ENCODE peak calls at places on chromosomes 6 and 20, in four cellular contexts. Q, B, A and Y are unnamed samples. For H3K36me3, the result is how much of the 10 kb centered on the place peaks cover.

GRCh38 chr6:48098923-48099322 is 12.1 kb downstream of the PTCHD4 start:
- DNase-seq in Q (no peak), B (peak), A (no peak), Y (no peak)

GRCh38 chr6:127342296-127342945 is 988 bp downstream of the ECHDC1 start:
- DNase-seq in Q (peak), B (peak), A (peak), Y (peak)

GRCh38 chr20:61045876-61046585 is 206.0 kb upstream of the CDH4 start:
- DNase-seq in Q (no peak), B (no peak), A (no peak), Y (no peak)

GRCh38 chr20:26163890-26164289 is 467.2 kb upstream of the ZNF337 start:
- DNase-seq in Q (peak), B (peak), A (peak), Y (peak)

GRCh38 chr6:53151676-53152075 is 3.0 kb upstream of the GCM1 start:
- DNase-seq in Q (peak), B (no peak), A (peak), Y (no peak)

GRCh38 chr20:58629213-58629575 is 21.9 kb upstream of the STX16 start:
- DNase-seq in Q (no peak), B (no peak), A (peak), Y (no peak)

GRCh38 chr6:35192301-35192860 is 21.4 kb upstream of the SCUBE3 start:
- DNase-seq in Q (peak), B (no peak), A (no peak), Y (no peak)

GRCh38 chr6:79301290-79301689 is 66.8 kb upstream of the HMGN3 start:
- DNase-seq in Q (peak), B (peak), A (peak), Y (no peak)

GRCh38 chr6:74137910-74138309 is 441.9 kb downstream of the CD109 start:
- DNase-seq in Q (peak), B (peak), A (peak), Y (peak)

GRCh38 chr6:5899216-5900045 is 107.3 kb downstream of the NRN1 start:
- DNase-seq in Q (no peak), B (no peak), A (no peak), Y (no peak)

GRCh38 chr6:42260424-42260888 is 42.8 kb upstream of the MRPS10 start:
- DNase-seq in Q (peak), B (no peak), A (peak), Y (no peak)

GRCh38 chr6:134434019-134434949 is 116.4 kb upstream of the SGK1 start:
- DNase-seq in Q (no peak), B (no peak), A (no peak), Y (no peak)

GRCh38 chr6:19354181-19354580 is 483.0 kb upstream of the ID4 start:
- DNase-seq in Q (no peak), B (no peak), A (no peak), Y (no peak)

GRCh38 chr20:63595416-63596127 is 21.5 kb upstream of the HELZ2 start:
- DNase-seq in Q (no peak), B (no peak), A (no peak), Y (no peak)

GRCh38 chr20:63596423-63596822 is 22.4 kb upstream of the HELZ2 start:
- DNase-seq in Q (no peak), B (no peak), A (no peak), Y (no peak)

GRCh38 chr20:63592661-63593060 is 18.6 kb upstream of the HELZ2 start:
- DNase-seq in Q (no peak), B (no peak), A (no peak), Y (no peak)

GRCh38 chr20:63591786-63592355 is 17.8 kb upstream of the HELZ2 start:
- DNase-seq in Q (no peak), B (no peak), A (no peak), Y (no peak)

DNA sequence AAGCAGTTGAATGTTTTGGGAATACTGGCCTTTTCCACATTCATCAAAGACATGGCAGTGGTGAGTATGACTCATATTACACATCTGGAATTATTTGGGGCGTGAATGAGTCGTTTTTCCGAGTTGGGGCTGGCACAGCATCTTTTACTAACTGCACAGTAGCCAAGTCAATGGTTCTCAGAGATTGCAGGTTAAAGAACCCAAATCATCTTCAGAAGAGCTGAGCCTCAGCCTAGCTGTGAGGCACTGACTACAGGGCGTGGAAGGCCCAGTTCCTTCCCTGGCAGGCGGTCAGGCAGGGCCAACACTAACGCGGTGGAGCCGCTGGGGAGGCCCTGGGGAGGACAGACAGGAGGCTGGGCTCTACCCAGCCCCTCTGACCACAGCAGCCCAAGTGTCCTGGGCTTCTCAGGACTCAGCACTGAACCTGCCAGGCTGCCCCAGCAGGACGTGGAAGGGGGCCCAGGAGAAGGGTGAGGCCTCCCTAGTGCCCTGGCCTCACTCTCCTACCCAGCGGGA is 20.1 kb upstream of the HELZ2 start:
- DNase-seq in Q (no peak), B (no peak), A (no peak), Y (peak)
- H3K36me3 ChIP-seq in Q (under half), B (under half), A (under half), Y (under half)

GRCh38 chr6:68741501-68742343 is 106.6 kb downstream of the ADGRB3 start:
- DNase-seq in Q (no peak), B (no peak), A (no peak), Y (no peak)
- H3K4me3 ChIP-seq in Q (no peak), B (no peak), A (no peak), Y (no peak)

GRCh38 chr6:158028876-158029275 is 47.2 kb downstream of the SYNJ2 start:
- DNase-seq in Q (no peak), B (no peak), A (no peak), Y (no peak)

GRCh38 chr6:158026054-158026900 is 44.6 kb downstream of the SYNJ2 start:
- DNase-seq in Q (peak), B (peak), A (peak), Y (peak)

GRCh38 chr6:158026901-158027589 is 45.4 kb downstream of the SYNJ2 start:
- DNase-seq in Q (no peak), B (no peak), A (no peak), Y (no peak)

GRCh38 chr6:158028421-158028820 is 46.8 kb downstream of the SYNJ2 start:
- DNase-seq in Q (no peak), B (no peak), A (no peak), Y (no peak)

DNA sequence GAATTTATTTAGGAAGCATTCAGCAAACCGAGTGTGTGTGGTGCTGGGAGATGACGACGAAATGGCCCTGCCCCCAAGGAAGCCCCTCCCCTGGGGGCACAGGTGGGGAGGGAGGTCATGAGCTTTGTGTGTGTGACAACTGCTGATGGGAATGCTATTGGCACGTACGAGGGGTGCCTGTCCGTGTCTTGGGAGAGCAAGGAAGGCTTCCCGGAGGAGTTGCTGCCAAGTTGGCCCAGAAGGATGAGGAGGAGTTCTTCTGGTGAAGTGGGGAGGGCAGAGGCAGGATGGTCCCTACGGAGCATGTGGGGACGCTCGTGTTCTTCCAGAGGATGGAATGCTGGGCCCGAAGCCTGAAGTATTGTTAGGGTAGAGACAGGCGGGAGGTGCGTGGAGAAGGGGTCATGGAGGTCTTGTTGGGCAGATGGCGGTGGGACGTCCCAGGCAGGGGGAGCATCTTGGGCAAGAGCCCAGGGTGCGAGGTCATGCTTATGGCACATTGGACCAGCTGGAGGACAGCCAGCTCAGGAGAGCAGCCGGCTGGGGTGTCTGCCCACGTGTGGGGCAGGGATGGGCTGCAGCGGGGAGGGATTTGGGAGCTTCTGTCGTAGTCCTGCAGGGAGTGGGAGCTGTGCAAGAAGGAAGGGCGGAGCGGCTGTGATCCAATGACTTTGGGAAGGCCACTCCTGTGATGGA is 46.1 kb downstream of the SYNJ2 start:
- DNase-seq in Q (peak), B (no peak), A (no peak), Y (no peak)
- H3K36me3 ChIP-seq in Q (under half), B (under half), A (under half), Y (under half)

GRCh38 chr6:7156666-7157278 is 49.0 kb downstream of the RREB1 start:
- DNase-seq in Q (no peak), B (no peak), A (peak), Y (peak)

GRCh38 chr6:7155871-7156579 is 48.3 kb downstream of the RREB1 start:
- DNase-seq in Q (no peak), B (no peak), A (peak), Y (no peak)

GRCh38 chr6:7153807-7154206 is 46.0 kb downstream of the RREB1 start:
- DNase-seq in Q (no peak), B (no peak), A (peak), Y (no peak)

GRCh38 chr6:7152467-7152866 is 44.7 kb downstream of the RREB1 start:
- DNase-seq in Q (peak), B (no peak), A (no peak), Y (no peak)

GRCh38 chr6:7154341-7155139 is 46.8 kb downstream of the RREB1 start:
- DNase-seq in Q (no peak), B (no peak), A (peak), Y (no peak)
- H3K4me3 ChIP-seq in Q (no peak), B (no peak), A (peak), Y (no peak)

GRCh38 chr20:44973053-44973452 is 6.7 kb downstream of the STK4 start:
- DNase-seq in Q (no peak), B (no peak), A (no peak), Y (no peak)

GRCh38 chr20:44981736-44982406 is 15.6 kb downstream of the STK4 start:
- DNase-seq in Q (no peak), B (no peak), A (no peak), Y (no peak)

GRCh38 chr20:44979090-44979621 is 12.8 kb downstream of the STK4 start:
- DNase-seq in Q (no peak), B (no peak), A (no peak), Y (peak)

GRCh38 chr20:44976698-44977097 is 10.4 kb downstream of the STK4 start:
- DNase-seq in Q (no peak), B (no peak), A (no peak), Y (no peak)
- H3K36me3 ChIP-seq in Q (under half), B (under half), A (half or more), Y (under half)

DNA sequence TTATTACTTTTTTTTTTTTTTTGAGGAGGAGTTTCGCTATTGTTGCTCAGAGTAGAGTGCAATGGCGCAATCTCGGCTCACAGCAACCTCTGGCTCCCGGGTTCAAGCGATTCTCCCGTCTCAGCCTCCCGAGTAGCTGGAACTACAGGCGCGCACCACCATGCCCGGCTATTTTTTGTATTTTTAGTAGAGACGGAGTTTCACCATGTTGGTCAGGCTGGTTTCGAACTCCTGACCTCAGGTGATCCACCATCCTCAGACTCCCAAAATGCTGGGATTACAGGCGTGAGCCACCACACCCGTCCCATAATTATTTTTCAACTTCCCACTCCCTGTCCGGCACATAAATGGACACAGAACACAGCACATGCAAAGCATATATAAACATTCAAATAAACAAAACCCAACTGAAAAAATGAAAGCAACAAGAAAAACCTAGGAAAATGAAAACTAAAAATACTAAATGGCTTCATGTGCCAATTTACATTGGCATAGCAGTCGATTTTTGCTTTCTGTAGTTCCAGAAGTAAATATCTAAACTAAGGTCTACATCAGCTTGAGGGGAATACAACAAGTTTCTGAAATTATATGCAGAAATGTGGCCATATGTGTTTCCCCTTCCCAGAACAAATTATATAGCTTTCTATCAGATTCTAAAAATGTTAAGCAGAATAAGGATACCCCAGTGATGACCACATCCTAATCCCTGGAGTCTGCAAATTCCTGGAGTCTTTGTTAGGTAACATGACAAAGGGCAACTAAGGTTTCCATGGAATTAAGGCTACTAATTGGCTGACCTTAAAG is 113.9 kb downstream of the HFE start:
- DNase-seq in Q (peak), B (no peak), A (no peak), Y (no peak)
- H3K4me3 ChIP-seq in Q (no peak), B (no peak), A (no peak), Y (no peak)

GRCh38 chr20:3010985-3011723 is 32.3 kb upstream of the GNRH2 start:
- DNase-seq in Q (no peak), B (peak), A (peak), Y (peak)
- H3K36me3 ChIP-seq in Q (under half), B (under half), A (under half), Y (under half)

GRCh38 chr6:161031721-161032495 is 40.3 kb downstream of the MAP3K4 start:
- DNase-seq in Q (no peak), B (peak), A (no peak), Y (peak)

GRCh38 chr6:161024364-161024920 is 32.9 kb downstream of the MAP3K4 start:
- DNase-seq in Q (no peak), B (no peak), A (no peak), Y (no peak)

GRCh38 chr6:161033667-161034066 is 42.1 kb downstream of the MAP3K4 start:
- DNase-seq in Q (no peak), B (peak), A (no peak), Y (no peak)

GRCh38 chr6:161027385-161027784 is 35.8 kb downstream of the MAP3K4 start:
- DNase-seq in Q (no peak), B (no peak), A (no peak), Y (no peak)

GRCh38 chr6:161029195-161029809 is 37.7 kb downstream of the MAP3K4 start:
- DNase-seq in Q (no peak), B (peak), A (peak), Y (peak)
- H3K4me3 ChIP-seq in Q (no peak), B (no peak), A (no peak), Y (no peak)

GRCh38 chr6:4510906-4511625 is 265.1 kb upstream of the CDYL start:
- DNase-seq in Q (no peak), B (no peak), A (peak), Y (no peak)

GRCh38 chr6:4511626-4512010 is 264.6 kb upstream of the CDYL start:
- DNase-seq in Q (no peak), B (no peak), A (no peak), Y (no peak)

GRCh38 chr6:4512101-4512500 is 264.1 kb upstream of the CDYL start:
- DNase-seq in Q (no peak), B (no peak), A (no peak), Y (no peak)

GRCh38 chr6:4509506-4509905 is 266.7 kb upstream of the CDYL start:
- DNase-seq in Q (no peak), B (no peak), A (peak), Y (no peak)

DNA sequence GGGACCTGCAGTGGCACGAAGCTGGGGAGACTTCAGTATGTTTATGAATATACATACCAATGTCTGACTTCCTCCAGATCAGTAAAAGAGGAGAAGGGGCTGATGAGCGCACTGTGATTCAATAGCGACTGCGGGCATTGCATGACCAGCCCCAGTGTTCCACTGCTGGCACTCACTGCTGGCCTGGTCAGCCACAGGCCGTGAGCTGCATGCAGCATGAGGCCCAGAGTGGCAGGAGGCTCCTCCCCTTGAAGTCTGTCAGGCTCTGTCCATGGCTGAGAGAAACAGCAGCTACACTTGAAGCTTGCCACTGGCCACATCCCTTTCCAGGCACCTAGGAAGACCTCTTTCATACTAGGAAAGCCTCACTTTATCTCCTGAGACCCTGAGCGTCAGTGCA is 265.9 kb upstream of the CDYL start:
- DNase-seq in Q (no peak), B (no peak), A (peak), Y (no peak)
- H3K36me3 ChIP-seq in Q (under half), B (under half), A (under half), Y (under half)

GRCh38 chr6:108434222-108434621 is 126.5 kb upstream of the FOXO3 start:
- DNase-seq in Q (no peak), B (no peak), A (no peak), Y (no peak)
- H3K4me3 ChIP-seq in Q (no peak), B (no peak), A (no peak), Y (no peak)